ENCODE peak calls at places on chromosomes 13 and 19, in four cellular contexts. L is AG09309, N is NCI-H69, U is fibroblast of lung. B is an unnamed sample.

GRCh38 chr19:10670187-10670586 is 16.0 kb downstream of the ILF3 start:
- DNase-seq in L (peak; percentile 38), N (no peak), U (no peak), B (no peak)

GRCh38 chr13:71252191-71252704 is 614.8 kb downstream of the DACH1 start:
- DNase-seq in L (no peak), N (no peak), U (peak; percentile 51), B (no peak)

GRCh38 chr19:42113641-42114348 is 18.5 kb downstream of the POU2F2 start:
- DNase-seq in L (peak; percentile 91), N (peak; percentile 81), U (peak; percentile 87), B (no peak)

GRCh38 chr19:48403606-48404005 is 10.1 kb downstream of the GRIN2D start:
- DNase-seq in L (no peak), N (peak; percentile 77), U (peak; percentile 67), B (no peak)

GRCh38 chr13:75864718-75865117 is 228.6 kb downstream of the LMO7 start:
- DNase-seq in L (peak; percentile 43), N (no peak), U (peak; percentile 91), B (no peak)

GRCh38 chr19:46976845-46977320 is 42.8 kb upstream of the NPAS1 start:
- DNase-seq in L (peak; percentile 52), N (no peak), U (peak; percentile 49), B (no peak)

GRCh38 chr19:44722131-44723121 is 23.5 kb downstream of the CEACAM16 start:
- DNase-seq in L (no peak), N (no peak), U (no peak), B (no peak)

GRCh38 chr19:13597625-13598024 is 91.3 kb upstream of the CACNA1A start:
- DNase-seq in L (no peak), N (peak; percentile 91), U (peak; percentile 77), B (peak; percentile 33)

GRCh38 chr13:69565334-69565733 is 542.3 kb upstream of the ATXN8OS start:
- DNase-seq in L (no peak), N (peak; percentile 66), U (peak; percentile 41), B (no peak)

GRCh38 chr19:4800591-4801081 is 9.1 kb downstream of the FEM1A start:
- DNase-seq in L (no peak), N (no peak), U (no peak), B (no peak)

GRCh38 chr13:107329991-107330390 is 762.1 kb upstream of the ARGLU1 start:
- DNase-seq in L (no peak), N (no peak), U (no peak), B (no peak)

GRCh38 chr13:111184685-111185401 is 69.7 kb downstream of the ARHGEF7 start:
- DNase-seq in L (no peak), N (peak; percentile 37), U (no peak), B (no peak)

GRCh38 chr19:23758187-23759074 is at the start of gene ZNF681:
- DNase-seq in L (peak; percentile 60), N (peak; percentile 93), U (peak; percentile 90), B (peak; percentile 84)

GRCh38 chr19:10876459-10877240 is 5.3 kb downstream of the CARM1 start:
- DNase-seq in L (no peak), N (no peak), U (no peak), B (no peak)

GRCh38 chr19:53183146-53183545 is 10.0 kb downstream of the ZNF665 start:
- DNase-seq in L (no peak), N (no peak), U (peak; percentile 57), B (no peak)

GRCh38 chr13:95296326-95296939 is 4.8 kb downstream of the ABCC4 start:
- DNase-seq in L (no peak), N (peak; percentile 30), U (no peak), B (no peak)

GRCh38 chr19:10553087-10553667 is 9.5 kb downstream of the ATG4D start:
- DNase-seq in L (no peak), N (no peak), U (no peak), B (no peak)

GRCh38 chr19:39261704-39262103 is 6.5 kb upstream of the IFNL2 start:
- DNase-seq in L (no peak), N (no peak), U (no peak), B (no peak)

GRCh38 chr19:36115453-36116343 is at the start of gene TBCB:
- DNase-seq in L (no peak), N (peak; percentile 71), U (peak; percentile 27), B (peak; percentile 85)

GRCh38 chr19:58500242-58500641 is 11.6 kb downstream of the SLC27A5 start:
- DNase-seq in L (no peak), N (no peak), U (no peak), B (no peak)

GRCh38 chr19:55372316-55373081 is 2.2 kb upstream of the IL11 start:
- DNase-seq in L (no peak), N (no peak), U (no peak), B (no peak)

GRCh38 chr19:47444388-47444821 is 25.1 kb upstream of the MEIS3 start:
- DNase-seq in L (no peak), N (peak; percentile 43), U (no peak), B (no peak)

GRCh38 chr13:110554946-110555345 is 6.6 kb downstream of the RAB20 start:
- DNase-seq in L (no peak), N (no peak), U (no peak), B (no peak)

GRCh38 chr19:33323093-33323820 is 20.9 kb upstream of the CEBPA start:
- DNase-seq in L (no peak), N (no peak), U (no peak), B (no peak)

GRCh38 chr13:43874512-43875092 is 4.9 kb downstream of the CCDC122 start:
- DNase-seq in L (no peak), N (peak; percentile 45), U (peak; percentile 65), B (no peak)

GRCh38 chr19:6738726-6739389 is 622 bp upstream of the TRIP10 start:
- DNase-seq in L (no peak), N (no peak), U (no peak), B (peak; percentile 9)

GRCh38 chr19:16428372-16429036 is 43.3 kb downstream of the EPS15L1 start:
- DNase-seq in L (no peak), N (no peak), U (no peak), B (no peak)

GRCh38 chr13:36746051-36746450 is 72.2 kb downstream of the SERTM1 start:
- DNase-seq in L (no peak), N (no peak), U (no peak), B (no peak)

GRCh38 chr19:7504684-7505083 is 11.2 kb upstream of the ZNF358 start:
- DNase-seq in L (no peak), N (no peak), U (no peak), B (no peak)

GRCh38 chr19:2699413-2700142 is 2.9 kb downstream of the GNG7 start:
- DNase-seq in L (no peak), N (no peak), U (no peak), B (no peak)

GRCh38 chr19:41694831-41695635 is 7.0 kb upstream of the CEACAM7 start:
- DNase-seq in L (no peak), N (no peak), U (no peak), B (no peak)

GRCh38 chr19:10230155-10230903 is 802 bp downstream of the S1PR2 start:
- DNase-seq in L (no peak), N (no peak), U (peak; percentile 66), B (peak; percentile 57)

GRCh38 chr19:42606660-42607351 is 12.1 kb upstream of the CEACAM8 start:
- DNase-seq in L (no peak), N (peak; percentile 65), U (peak; percentile 5), B (peak; percentile 18)